ENCODE peak calls at places on chromosome 6, in five cellular contexts. One of them, this sample, is unnamed.

GRCh38 chr6:12077021-12077420 is 64.9 kb downstream of the HIVEP1 start:
- DNase-seq in K562: no peak
- DNase-seq in HCT116: no peak
- DNase-seq in WTC11: no peak
- DNase-seq in GM12878: no peak
- DNase-seq in this sample: peak; percentile 17

GRCh38 chr6:28774292-28775051 is 149.3 kb downstream of the TRIM27 start:
- DNase-seq in WTC11: no peak
- DNase-seq in GM12878: no peak
- DNase-seq in HCT116: no peak
- DNase-seq in K562: no peak
- DNase-seq in this sample: no peak

GRCh38 chr6:80607814-80608391 is 501.4 kb downstream of the BCKDHB start:
- DNase-seq in GM12878: no peak
- DNase-seq in K562: no peak
- DNase-seq in HCT116: no peak
- DNase-seq in WTC11: no peak
- DNase-seq in this sample: peak; percentile 58

GRCh38 chr6:3568396-3569082 is 111.7 kb upstream of the SLC22A23 start:
- DNase-seq in HCT116: no peak
- DNase-seq in GM12878: no peak
- DNase-seq in K562: no peak
- DNase-seq in WTC11: no peak
- DNase-seq in this sample: no peak

GRCh38 chr6:28212510-28213212 is 12.4 kb upstream of the ZSCAN9 start:
- DNase-seq in WTC11: peak; percentile 89
- DNase-seq in K562: peak; percentile 95
- DNase-seq in GM12878: peak; percentile 77
- DNase-seq in HCT116: peak; percentile 80
- DNase-seq in this sample: peak; percentile 90

GRCh38 chr6:12163149-12163548 is 127.0 kb upstream of the EDN1 start:
- DNase-seq in K562: no peak
- DNase-seq in GM12878: no peak
- DNase-seq in HCT116: no peak
- DNase-seq in WTC11: no peak
- DNase-seq in this sample: peak; percentile 94

GRCh38 chr6:75098709-75099108 is 107.1 kb downstream of the COL12A1 start:
- DNase-seq in WTC11: no peak
- DNase-seq in GM12878: no peak
- DNase-seq in HCT116: peak; percentile 47
- DNase-seq in K562: no peak
- DNase-seq in this sample: peak; percentile 11

GRCh38 chr6:16354692-16355091 is 116.3 kb downstream of the GMPR start:
- DNase-seq in GM12878: no peak
- DNase-seq in WTC11: no peak
- DNase-seq in HCT116: no peak
- DNase-seq in K562: no peak
- DNase-seq in this sample: no peak

GRCh38 chr6:149265945-149266344 is 51.6 kb upstream of the TAB2 start:
- DNase-seq in GM12878: no peak
- DNase-seq in HCT116: no peak
- DNase-seq in K562: no peak
- DNase-seq in WTC11: no peak
- DNase-seq in this sample: no peak

GRCh38 chr6:144217264-144217663 is 66.9 kb downstream of the STX11 start:
- DNase-seq in WTC11: no peak
- DNase-seq in HCT116: no peak
- DNase-seq in K562: no peak
- DNase-seq in GM12878: no peak
- DNase-seq in this sample: peak; percentile 21

GRCh38 chr6:119076173-119076965 is 2.1 kb downstream of the FAM184A start:
- DNase-seq in WTC11: no peak
- DNase-seq in HCT116: no peak
- DNase-seq in K562: no peak
- DNase-seq in GM12878: no peak
- DNase-seq in this sample: no peak

DNA sequence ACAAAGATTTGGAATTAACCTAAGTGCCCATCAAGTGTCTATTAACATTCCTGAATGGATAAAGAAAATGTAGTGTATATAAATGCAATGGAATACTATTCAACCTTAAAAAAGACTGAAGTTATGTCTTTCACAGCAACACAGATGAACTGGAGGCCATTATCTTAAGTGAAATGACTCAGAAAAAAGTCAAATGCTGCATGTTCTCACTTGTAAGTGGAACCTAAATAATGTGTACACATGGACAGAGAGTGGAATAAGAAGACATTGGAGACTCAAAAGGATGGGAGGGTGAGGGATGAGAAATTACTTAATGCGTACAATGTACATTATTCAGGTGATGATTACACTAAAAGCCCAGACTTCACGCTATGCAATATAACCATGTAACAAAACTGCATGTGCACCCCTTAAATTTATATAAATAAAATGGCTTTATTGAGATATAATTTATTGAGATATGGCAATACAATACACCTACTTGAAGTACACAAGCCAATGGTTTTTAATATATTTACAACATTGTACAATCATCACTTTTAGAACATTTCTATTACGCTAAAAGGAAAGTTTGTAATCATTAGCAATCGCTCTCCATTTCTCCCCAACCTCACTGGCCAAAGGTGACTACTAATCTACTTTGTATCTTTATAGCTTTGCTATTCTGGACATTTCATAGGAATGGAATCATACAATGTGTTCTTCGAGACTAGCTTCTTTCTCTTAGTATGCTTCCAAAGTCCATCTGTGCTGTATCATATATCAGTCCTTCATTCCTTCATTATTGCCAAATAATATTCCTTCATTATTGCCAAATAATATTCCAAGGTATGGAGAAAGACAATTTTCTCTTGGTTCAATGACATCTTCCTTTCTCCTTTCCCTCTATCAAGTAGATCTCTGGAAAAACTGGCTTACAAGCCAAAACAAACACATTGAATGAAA is 5.8 kb downstream of the STX7 start:
- DNase-seq in K562: no peak
- DNase-seq in HCT116: no peak
- DNase-seq in WTC11: no peak
- DNase-seq in GM12878: no peak
- DNase-seq in this sample: no peak
- TF ChIP-seq MAX in K562: no peak
- TF ChIP-seq MAX in HCT116: no peak
- TF ChIP-seq MAX in WTC11: no peak
- TF ChIP-seq MAX in GM12878: no peak
- TF ChIP-seq MAX in this sample: no peak

DNA sequence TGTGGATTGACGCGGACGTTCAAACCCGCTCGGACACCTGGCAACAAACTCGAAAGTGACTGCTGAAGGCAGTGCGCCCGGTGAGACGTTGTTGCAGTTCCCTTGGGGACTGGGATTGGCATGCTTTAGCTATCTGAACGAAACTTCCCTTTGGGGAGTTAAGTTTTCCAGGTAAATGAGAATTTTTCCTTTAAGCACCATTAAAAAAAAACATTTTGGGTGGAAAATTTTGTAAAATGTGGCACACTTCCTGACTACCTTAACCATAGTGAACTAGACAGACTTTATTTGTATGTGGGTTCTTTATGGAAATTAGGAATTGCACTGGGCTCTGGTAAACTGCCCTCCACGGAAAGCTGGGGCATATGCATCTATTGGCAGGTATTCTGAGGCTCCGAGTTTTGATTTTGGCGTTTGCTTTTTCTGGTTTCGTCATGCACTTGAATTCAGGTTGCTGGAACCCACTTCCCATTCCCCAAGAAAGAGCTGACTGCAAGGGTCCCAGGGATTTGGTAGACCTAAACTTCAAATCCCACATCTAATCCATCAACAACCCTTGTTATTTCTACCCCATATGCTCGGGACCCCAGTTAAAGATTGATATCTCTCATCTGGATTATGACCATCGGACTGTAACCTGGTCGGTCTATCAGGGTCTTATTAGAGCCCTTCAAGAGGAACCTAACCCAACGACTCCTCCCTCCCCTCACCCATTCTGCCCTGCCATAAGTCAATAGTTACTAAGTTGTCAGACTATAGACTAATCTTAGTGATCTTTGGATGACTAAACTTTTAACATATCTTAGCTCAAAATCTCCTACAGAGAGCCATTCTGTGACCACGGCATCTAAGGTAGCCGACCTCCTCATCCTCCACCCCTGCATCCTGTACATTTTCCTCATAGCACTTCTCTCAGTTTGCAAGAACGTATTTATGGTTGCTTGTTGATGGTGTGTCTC is 800 bp upstream of the DYNLT1 start:
- DNase-seq in WTC11: no peak
- DNase-seq in HCT116: no peak
- DNase-seq in K562: no peak
- DNase-seq in GM12878: no peak
- DNase-seq in this sample: no peak
- TF ChIP-seq MAX in WTC11: no peak
- TF ChIP-seq MAX in HCT116: no peak
- TF ChIP-seq MAX in K562: no peak
- TF ChIP-seq MAX in GM12878: no peak
- TF ChIP-seq MAX in this sample: peak; percentile 41

DNA sequence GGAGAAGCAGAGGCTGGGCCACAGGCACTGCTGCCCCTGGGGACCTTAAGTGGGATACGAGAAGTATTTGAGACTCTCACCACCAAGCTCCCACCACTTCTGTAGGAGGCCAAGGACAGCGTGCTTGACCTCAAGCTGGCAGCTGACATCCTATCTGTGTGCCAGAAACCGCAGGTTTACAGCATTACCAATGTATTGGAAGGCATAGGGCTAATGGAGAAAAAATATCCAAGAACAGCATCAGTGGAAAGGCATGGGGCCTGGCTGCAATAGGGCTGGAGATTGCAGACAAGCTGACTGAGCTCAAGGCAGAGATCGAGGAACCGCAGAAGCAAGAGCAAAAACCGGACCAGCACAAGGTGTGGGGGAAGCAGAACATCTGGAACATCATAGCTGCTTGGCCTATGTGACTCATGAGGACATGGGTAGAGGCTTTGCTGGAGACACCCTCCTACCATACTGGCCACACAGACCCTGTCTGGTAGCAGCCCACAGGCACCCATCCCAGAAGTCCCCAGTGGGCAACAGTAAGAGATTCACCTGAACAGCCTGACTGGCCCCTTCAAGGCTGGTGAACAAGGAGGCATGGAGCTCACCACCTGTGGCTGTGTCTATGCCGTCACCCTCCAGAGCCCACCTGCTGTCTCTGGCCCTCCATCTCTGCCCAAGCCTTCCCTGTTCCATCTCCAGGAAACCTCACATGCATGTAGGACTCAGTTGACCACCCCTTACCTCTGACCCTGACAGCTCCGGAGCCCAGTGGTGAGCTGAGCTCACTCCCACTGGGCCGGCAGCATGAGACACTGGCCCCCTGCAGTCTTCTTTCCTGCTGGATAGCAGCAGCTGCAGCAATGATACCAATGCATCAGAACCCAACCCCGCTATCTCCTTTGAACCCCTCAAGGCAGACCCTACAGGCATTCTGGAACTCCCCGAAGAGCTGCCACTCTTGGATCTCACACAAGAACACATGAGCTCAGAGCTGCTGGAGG is 171.1 kb downstream of the KIF6 start:
- DNase-seq in WTC11: no peak
- DNase-seq in HCT116: no peak
- DNase-seq in K562: no peak
- DNase-seq in GM12878: no peak
- DNase-seq in this sample: peak; percentile 16
- TF ChIP-seq MAX in WTC11: no peak
- TF ChIP-seq MAX in HCT116: no peak
- TF ChIP-seq MAX in K562: no peak
- TF ChIP-seq MAX in GM12878: no peak
- TF ChIP-seq MAX in this sample: no peak

GRCh38 chr6:167143041-167143440 is 14.7 kb downstream of the GPR31 start:
- DNase-seq in WTC11: no peak
- DNase-seq in HCT116: no peak
- DNase-seq in K562: no peak
- DNase-seq in GM12878: no peak
- DNase-seq in this sample: no peak

GRCh38 chr6:167142433-167142761 is 15.4 kb downstream of the GPR31 start:
- DNase-seq in K562: no peak
- DNase-seq in WTC11: no peak
- DNase-seq in HCT116: no peak
- DNase-seq in GM12878: no peak
- DNase-seq in this sample: no peak

GRCh38 chr6:167140589-167141474 is 16.9 kb downstream of the GPR31 start:
- DNase-seq in WTC11: no peak
- DNase-seq in HCT116: no peak
- DNase-seq in GM12878: no peak
- DNase-seq in K562: no peak
- DNase-seq in this sample: no peak

GRCh38 chr6:167139761-167140160 is 16.9 kb downstream of the CCR6 start:
- DNase-seq in WTC11: no peak
- DNase-seq in K562: no peak
- DNase-seq in GM12878: no peak
- DNase-seq in HCT116: no peak
- DNase-seq in this sample: no peak

GRCh38 chr6:167141667-167142432 is 15.9 kb downstream of the GPR31 start:
- DNase-seq in K562: peak; percentile 49
- DNase-seq in WTC11: peak; percentile 78
- DNase-seq in HCT116: peak; percentile 24
- DNase-seq in GM12878: no peak
- DNase-seq in this sample: peak; percentile 52
- TF ChIP-seq MAX in K562: no peak
- TF ChIP-seq MAX in WTC11: no peak
- TF ChIP-seq MAX in HCT116: no peak
- TF ChIP-seq MAX in GM12878: no peak
- TF ChIP-seq MAX in this sample: no peak

DNA sequence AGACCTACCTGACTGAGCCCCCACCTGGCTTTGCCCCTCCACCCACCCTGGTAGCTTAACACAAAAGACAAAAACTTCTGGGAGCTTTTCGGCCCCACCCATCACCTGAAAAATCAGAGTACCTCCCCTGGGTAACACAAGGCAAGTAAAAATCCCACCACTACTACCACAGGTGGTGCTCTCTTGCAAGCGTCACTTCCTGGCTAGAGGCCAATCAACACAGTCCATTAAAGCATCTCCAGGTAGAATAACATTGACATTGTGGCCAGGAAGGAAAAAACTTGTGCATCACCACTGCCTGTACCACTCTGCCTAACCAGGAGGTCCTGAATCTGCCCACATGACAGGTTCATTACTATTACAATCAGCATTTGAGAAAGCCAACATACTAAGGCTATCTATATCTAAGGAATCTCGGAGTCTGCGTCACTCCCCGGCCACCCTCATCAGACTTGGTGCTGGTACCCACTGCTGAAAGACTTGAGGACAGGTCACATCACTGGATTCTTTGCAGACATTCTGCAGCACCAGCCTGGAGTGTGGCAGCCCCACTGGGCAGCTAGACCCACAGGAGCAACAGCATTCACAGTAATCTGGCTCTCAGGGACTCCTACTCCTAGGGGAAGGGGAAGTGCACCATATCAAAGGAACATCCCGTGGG is 125.9 kb downstream of the CDK19 start:
- DNase-seq in WTC11: no peak
- DNase-seq in K562: no peak
- DNase-seq in HCT116: no peak
- DNase-seq in GM12878: no peak
- DNase-seq in this sample: no peak
- TF ChIP-seq MAX in WTC11: no peak
- TF ChIP-seq MAX in K562: no peak
- TF ChIP-seq MAX in HCT116: no peak
- TF ChIP-seq MAX in GM12878: no peak
- TF ChIP-seq MAX in this sample: no peak

GRCh38 chr6:43630980-43631619 is 2.0 kb upstream of the GTPBP2 start:
- DNase-seq in WTC11: no peak
- DNase-seq in GM12878: no peak
- DNase-seq in HCT116: no peak
- DNase-seq in K562: peak; percentile 98
- DNase-seq in this sample: peak; percentile 50
- TF ChIP-seq MAX in WTC11: no peak
- TF ChIP-seq MAX in GM12878: no peak
- TF ChIP-seq MAX in HCT116: no peak
- TF ChIP-seq MAX in K562: peak; percentile 73
- TF ChIP-seq MAX in this sample: peak; percentile 55